ENCODE peak calls at places on chromosomes 2 and 18, in four cellular contexts. H is AG04450, K is tibial artery, W is HCT116. F is an unnamed sample.

GRCh38 chr2:45268631-45269030 is 259.4 kb upstream of the SIX2 start:
- DNase-seq in H (no peak), K (no peak), W (no peak), F (no peak)

GRCh38 chr2:137842952-137843351 is 121.3 kb upstream of the HNMT start:
- DNase-seq in H (no peak), K (no peak), W (no peak), F (no peak)

GRCh38 chr18:7457276-7457675 is 109.8 kb upstream of the PTPRM start:
- DNase-seq in H (no peak), K (no peak), W (no peak), F (no peak)

GRCh38 chr2:236572482-236572881 is 2.9 kb downstream of the ACKR3 start:
- DNase-seq in H (no peak), K (peak), W (no peak), F (no peak)

GRCh38 chr2:60808330-60808801 is 52.3 kb downstream of the PAPOLG start:
- DNase-seq in H (no peak), K (no peak), W (no peak), F (no peak)

GRCh38 chr2:190718652-190719526 is 70.0 kb downstream of the NAB1 start:
- DNase-seq in H (peak), K (no peak), W (peak), F (no peak)

GRCh38 chr2:126874961-126875360 is 23.7 kb upstream of the TEX51 start:
- DNase-seq in H (no peak), K (peak), W (no peak), F (no peak)

GRCh38 chr2:20972110-20972509 is 71.8 kb downstream of the APOB start:
- DNase-seq in H (no peak), K (no peak), W (no peak), F (no peak)

GRCh38 chr18:79951545-79952456 is at the start of gene SLC66A2:
- DNase-seq in H (peak), K (peak), W (peak), F (peak)

GRCh38 chr18:46950064-46950656 is 32.8 kb downstream of the KATNAL2 start:
- DNase-seq in H (no peak), K (no peak), W (no peak), F (no peak)
- TF ChIP-seq CTCF in H (peak), K (no peak), W (peak), F (peak)

GRCh38 chr2:86254576-86255538 is 55.6 kb downstream of the MRPL35 start:
- DNase-seq in H (no peak), K (no peak), W (no peak), F (no peak)

GRCh38 chr2:86251840-86252266 is 52.6 kb downstream of the MRPL35 start:
- DNase-seq in H (no peak), K (no peak), W (no peak), F (no peak)

GRCh38 chr2:86249176-86249842 is 50.1 kb downstream of the MRPL35 start:
- DNase-seq in H (peak), K (no peak), W (peak), F (peak)

GRCh38 chr2:86253424-86253823 is 54.2 kb downstream of the MRPL35 start:
- DNase-seq in H (no peak), K (no peak), W (no peak), F (no peak)

DNA sequence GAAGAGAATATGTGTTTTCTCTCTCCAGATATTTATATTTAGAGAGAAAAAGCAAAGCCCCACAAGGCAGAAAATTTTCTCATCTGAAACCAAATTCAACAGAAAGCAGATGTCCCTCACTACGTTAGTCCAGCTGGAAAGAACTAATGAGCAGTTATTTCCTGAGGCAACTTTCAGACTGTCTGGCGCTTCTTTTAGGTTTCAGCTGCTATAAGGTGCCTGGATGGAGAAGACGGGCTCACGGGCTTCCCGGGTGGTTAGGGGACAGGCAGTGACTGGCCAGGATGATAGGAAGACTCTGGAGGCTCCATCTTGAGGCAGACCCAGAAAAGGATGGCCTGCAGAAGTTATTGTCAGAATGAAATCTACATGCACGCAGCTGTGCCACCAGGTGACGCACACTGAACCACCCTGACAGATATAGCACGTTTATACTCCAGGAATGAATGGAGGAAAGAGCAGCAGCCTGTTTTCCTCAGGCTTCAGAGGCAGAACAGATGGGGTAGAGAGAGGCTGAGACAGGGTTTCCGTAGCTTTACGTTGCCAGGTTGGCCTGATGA is 50.7 kb downstream of the MRPL35 start:
- DNase-seq in H (no peak), K (no peak), W (no peak), F (no peak)
- TF ChIP-seq CTCF in H (no peak), K (no peak), W (no peak), F (peak)

GRCh38 chr2:6526093-6526824 is 339.4 kb downstream of the CMPK2 start:
- DNase-seq in H (no peak), K (no peak), W (peak), F (no peak)
- TF ChIP-seq CTCF in H (no peak), K (no peak), W (peak), F (no peak)

DNA sequence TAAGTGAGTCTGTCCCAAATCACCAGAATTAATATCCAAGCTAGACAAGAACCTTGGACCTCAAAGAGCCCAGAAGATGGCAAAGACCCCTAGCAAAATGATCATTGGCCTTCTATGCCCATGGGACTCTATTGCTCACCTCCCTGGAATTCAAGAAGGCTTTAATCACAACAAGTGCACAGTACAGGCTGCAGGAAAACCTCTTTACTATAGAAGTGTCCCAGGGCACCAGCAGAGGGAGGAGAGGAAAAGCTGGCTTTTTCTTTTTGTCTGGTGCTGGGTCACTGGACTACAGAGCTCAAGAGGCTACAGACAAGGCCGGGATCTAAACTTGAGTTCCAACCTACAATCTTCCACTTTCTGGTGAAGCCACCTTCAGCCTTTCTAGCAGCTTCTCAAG is 88.3 kb upstream of the PPP1CB start:
- DNase-seq in H (no peak), K (no peak), W (no peak), F (no peak)
- TF ChIP-seq CTCF in H (peak), K (peak), W (no peak), F (peak)

GRCh38 chr18:54075681-54076080 is 148.8 kb downstream of the MBD2 start:
- DNase-seq in H (no peak), K (no peak), W (no peak), F (no peak)
- TF ChIP-seq CTCF in H (no peak), K (no peak), W (no peak), F (no peak)

GRCh38 chr2:106900130-106900529 is 14.2 kb upstream of the ST6GAL2 start:
- DNase-seq in H (no peak), K (no peak), W (no peak), F (no peak)
- TF ChIP-seq CTCF in H (no peak), K (no peak), W (no peak), F (no peak)